ENCODE peak calls at places on chromosome 11, in six cellular contexts. S, Q, J, W, Z and X are unnamed samples.

GRCh38 chr11:12135185-12135584 is 24.8 kb downstream of the MICAL2 start:
- DNase-seq in S (no peak), Q (no peak), J (no peak), W (no peak), Z (no peak), X (no peak)

GRCh38 chr11:109306322-109306721 is 115.7 kb upstream of the C11orf87 start:
- DNase-seq in S (no peak), Q (no peak), J (no peak), W (no peak), Z (no peak), X (no peak)

GRCh38 chr11:123581651-123582399 is 72.6 kb downstream of the SCN3B start:
- DNase-seq in S (no peak), Q (no peak), J (no peak), W (no peak), Z (no peak), X (no peak)

GRCh38 chr11:122910775-122911174 is 28.2 kb downstream of the JHY start:
- DNase-seq in S (no peak), Q (no peak), J (peak; percentile 53), W (no peak), Z (peak; percentile 8), X (no peak)

GRCh38 chr11:113249491-113249763 is 65.0 kb upstream of the TTC12 start:
- DNase-seq in S (no peak), Q (no peak), J (peak; percentile 33), W (no peak), Z (no peak), X (no peak)

GRCh38 chr11:86916330-86916729 is 38.9 kb downstream of the FZD4 start:
- DNase-seq in S (no peak), Q (no peak), J (no peak), W (no peak), Z (peak; percentile 10), X (no peak)

GRCh38 chr11:17405232-17406005 is 17.0 kb upstream of the KCNJ11 start:
- DNase-seq in S (peak; percentile 83), Q (peak; percentile 84), J (peak; percentile 50), W (peak; percentile 91), Z (peak; percentile 18), X (no peak)

GRCh38 chr11:107590460-107591097 is 368 bp upstream of the ELMOD1 start:
- DNase-seq in S (no peak), Q (no peak), J (peak; percentile 42), W (no peak), Z (no peak), X (no peak)

GRCh38 chr11:35214792-35215193 is 75.8 kb downstream of the CD44 start:
- DNase-seq in S (no peak), Q (no peak), J (peak; percentile 81), W (no peak), Z (peak; percentile 74), X (no peak)

GRCh38 chr11:117143390-117143789 is 697 bp upstream of the PAFAH1B2 start:
- DNase-seq in S (peak; percentile 82), Q (no peak), J (peak; percentile 72), W (peak; percentile 64), Z (no peak), X (no peak)

GRCh38 chr11:61049066-61049382 is 53.3 kb upstream of the CD5 start:
- DNase-seq in S (no peak), Q (no peak), J (no peak), W (no peak), Z (no peak), X (no peak)

GRCh38 chr11:17814546-17814945 is 80.0 kb downstream of the KCNC1 start:
- DNase-seq in S (no peak), Q (no peak), J (no peak), W (no peak), Z (no peak), X (no peak)

GRCh38 chr11:28353991-28354390 is 245.8 kb downstream of the METTL15 start:
- DNase-seq in S (no peak), Q (no peak), J (no peak), W (no peak), Z (no peak), X (no peak)

GRCh38 chr11:47256374-47256773 is 1.4 kb upstream of the NR1H3 start:
- DNase-seq in S (no peak), Q (peak; percentile 5), J (no peak), W (no peak), Z (no peak), X (no peak)

GRCh38 chr11:66479741-66480115 is 506 bp upstream of the DPP3 start:
- DNase-seq in S (no peak), Q (no peak), J (no peak), W (no peak), Z (no peak), X (no peak)

GRCh38 chr11:68900835-68901381 is 2.7 kb downstream of the MRPL21 start:
- DNase-seq in S (peak; percentile 43), Q (no peak), J (no peak), W (no peak), Z (no peak), X (no peak)

GRCh38 chr11:71240865-71241691 is 11.3 kb downstream of the SHANK2 start:
- DNase-seq in S (peak; percentile 68), Q (peak; percentile 59), J (peak; percentile 65), W (peak; percentile 57), Z (no peak), X (peak; percentile 84)

GRCh38 chr11:83773950-83774880 is 488.0 kb upstream of the CCDC90B start:
- DNase-seq in S (no peak), Q (no peak), J (no peak), W (no peak), Z (no peak), X (no peak)

GRCh38 chr11:12090061-12090572 is 20.3 kb upstream of the MICAL2 start:
- DNase-seq in S (no peak), Q (no peak), J (no peak), W (no peak), Z (peak; percentile 54), X (no peak)

GRCh38 chr11:22566293-22566692 is 59.3 kb downstream of the FANCF start:
- DNase-seq in S (no peak), Q (no peak), J (peak; percentile 55), W (no peak), Z (no peak), X (no peak)

GRCh38 chr11:47667135-47667534 is 24.8 kb upstream of the MTCH2 start:
- DNase-seq in S (peak; percentile 18), Q (no peak), J (no peak), W (no peak), Z (no peak), X (no peak)

GRCh38 chr11:62575156-62575555 is 1.5 kb upstream of the EEF1G start:
- DNase-seq in S (no peak), Q (peak; percentile 85), J (no peak), W (peak; percentile 63), Z (no peak), X (no peak)

GRCh38 chr11:78432058-78432515 is 14.5 kb upstream of the GAB2 start:
- DNase-seq in S (no peak), Q (no peak), J (peak; percentile 60), W (no peak), Z (no peak), X (no peak)
- TF ChIP-seq CTCF in S (no peak), Q (peak; percentile 46), J (peak; percentile 61), W (no peak), Z (peak; percentile 24), X (no peak)

DNA sequence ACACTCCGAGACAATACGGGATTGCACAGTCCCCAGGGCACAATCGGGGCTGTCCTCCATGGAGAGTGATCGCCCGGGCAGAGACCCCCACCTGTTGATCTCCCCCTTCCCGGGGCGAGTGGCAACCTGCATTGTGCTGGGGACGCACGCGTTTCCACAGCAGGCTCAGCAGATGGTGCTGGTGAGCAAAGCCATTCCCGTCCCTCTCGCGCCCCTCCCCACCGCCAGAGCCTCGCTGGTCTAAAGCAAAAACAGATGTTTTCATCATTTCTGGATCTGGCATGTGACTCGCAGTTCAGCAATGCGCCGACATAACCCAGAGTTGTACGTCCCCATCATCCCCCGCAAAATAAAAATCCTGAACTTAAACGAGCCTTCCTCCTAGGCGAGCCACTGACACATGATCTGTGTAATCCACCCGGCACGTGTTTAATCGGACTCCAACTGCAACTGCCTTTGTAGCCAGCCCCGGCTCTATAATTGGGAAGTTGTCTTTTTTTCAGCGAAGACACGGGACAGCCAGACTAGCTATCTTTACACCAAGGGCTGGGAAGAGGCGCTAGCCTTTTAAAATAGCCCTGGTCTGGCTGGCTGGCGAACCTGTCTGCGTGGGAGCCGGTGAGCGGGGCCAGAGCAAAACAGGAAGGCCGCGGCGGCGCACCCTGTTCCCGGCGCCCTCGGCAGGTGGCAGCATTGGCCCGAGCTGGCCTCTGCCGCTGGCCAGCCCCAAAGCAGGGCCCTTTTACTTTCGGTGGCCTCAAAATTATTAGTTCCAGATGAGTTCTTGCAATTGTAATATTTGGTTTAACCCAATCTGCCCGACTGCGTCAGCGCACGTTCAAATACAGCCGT is 202.9 kb upstream of the SORL1-AS1 start:
- DNase-seq in S (peak; percentile 95), Q (peak; percentile 94), J (peak; percentile 91), W (peak; percentile 82), Z (peak; percentile 60), X (peak; percentile 97)
- TF ChIP-seq POLR2AphosphoS5 in S (peak; percentile 46), Q (peak; percentile 33), J (no peak), W (no peak), Z (no peak), X (peak; percentile 78)

GRCh38 chr11:76889414-76889975 is 28.8 kb downstream of the ACER3 start:
- DNase-seq in S (no peak), Q (no peak), J (no peak), W (no peak), Z (no peak), X (no peak)

GRCh38 chr11:76888989-76889388 is 28.3 kb downstream of the ACER3 start:
- DNase-seq in S (no peak), Q (no peak), J (no peak), W (no peak), Z (no peak), X (no peak)

GRCh38 chr11:76880314-76880713 is 19.6 kb downstream of the ACER3 start:
- DNase-seq in S (no peak), Q (no peak), J (no peak), W (no peak), Z (no peak), X (no peak)

GRCh38 chr11:76880956-76881355 is 20.2 kb downstream of the ACER3 start:
- DNase-seq in S (no peak), Q (no peak), J (no peak), W (no peak), Z (no peak), X (no peak)

GRCh38 chr11:76885390-76886097 is 24.8 kb downstream of the ACER3 start:
- DNase-seq in S (no peak), Q (no peak), J (no peak), W (no peak), Z (no peak), X (no peak)
- TF ChIP-seq CTCF in S (no peak), Q (no peak), J (no peak), W (no peak), Z (no peak), X (no peak)

DNA sequence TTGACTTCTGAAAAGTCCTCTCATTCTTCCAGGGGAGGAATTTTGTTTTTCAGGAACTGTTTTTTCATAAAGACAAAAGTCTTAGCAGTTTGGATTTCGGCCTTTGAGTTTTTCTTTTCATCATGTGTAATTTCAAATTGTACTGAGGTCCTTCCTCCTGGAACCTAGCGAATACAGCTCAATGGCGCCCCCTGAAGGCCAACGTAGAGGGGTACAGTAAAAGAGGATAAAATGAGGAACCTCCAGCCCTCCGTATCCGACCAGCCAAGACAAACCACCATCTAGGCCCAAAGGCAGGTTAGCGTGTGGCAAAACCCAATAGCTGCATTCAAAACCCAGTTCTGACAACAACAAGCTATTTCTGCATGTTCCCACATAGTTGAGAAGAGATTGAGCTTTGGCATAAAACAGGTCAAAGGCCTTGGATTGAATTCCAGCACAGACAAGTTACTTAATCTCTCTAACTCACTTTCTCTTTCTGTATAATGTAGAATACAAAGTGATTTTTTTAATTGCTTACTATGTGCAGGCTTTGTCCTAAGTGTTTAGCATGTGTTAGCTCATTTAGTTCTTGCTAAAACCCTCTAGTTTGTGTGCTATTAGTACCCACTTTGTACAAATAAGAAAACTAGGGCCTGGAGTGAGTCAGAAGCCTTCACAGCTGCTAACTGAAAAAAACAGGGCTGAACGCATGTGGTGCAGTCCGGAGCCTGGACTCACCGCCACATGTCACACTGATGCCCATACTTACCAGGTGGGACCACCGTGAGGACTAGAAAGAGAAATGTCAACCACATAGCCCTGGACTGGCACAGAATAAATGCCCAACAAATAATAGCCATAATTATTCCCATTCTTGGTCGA is 43.2 kb upstream of the ETS1 start:
- DNase-seq in S (peak; percentile 94), Q (peak; percentile 96), J (peak; percentile 85), W (peak; percentile 91), Z (peak; percentile 56), X (no peak)
- TF ChIP-seq POLR2AphosphoS5 in S (no peak), Q (no peak), J (no peak), W (peak; percentile 30), Z (no peak), X (no peak)